ENCODE peak calls at places on chromosomes 1 and 21, in seven cellular contexts. C is AG20443, Q is nephron progenitor cell, U is RWPE1, A is BE2C, Y is left cardiac atrium, I is HuH-7. L is an unnamed sample.

GRCh38 chr21:37862536-37862935 is 53.7 kb downstream of the KCNJ6 start:
- DNase-seq in C (peak), Q (no peak), U (peak), A (no peak), Y (no peak), I (no peak), L (peak)

GRCh38 chr1:202155478-202156021 is 4.9 kb downstream of the PTPN7 start:
- DNase-seq in C (no peak), Q (no peak), U (peak), A (peak), Y (peak), I (no peak), L (no peak)

GRCh38 chr1:234963180-234963903 is 165.3 kb downstream of the TOMM20 start:
- DNase-seq in C (peak), Q (no peak), U (no peak), A (no peak), Y (peak), I (no peak), L (peak)

GRCh38 chr1:43008425-43009108 is 49.9 kb upstream of the SLC2A1 start:
- DNase-seq in C (no peak), Q (peak), U (no peak), A (no peak), Y (no peak), I (no peak), L (no peak)

GRCh38 chr1:34864759-34865158 is 5.2 kb upstream of the SMIM12 start:
- DNase-seq in C (no peak), Q (no peak), U (no peak), A (no peak), Y (no peak), I (no peak), L (no peak)

GRCh38 chr1:207948536-207949250 is 37.8 kb upstream of the CD34 start:
- DNase-seq in C (no peak), Q (no peak), U (no peak), A (no peak), Y (no peak), I (no peak), L (no peak)

GRCh38 chr21:32380940-32381339 is 11.9 kb downstream of the URB1 start:
- DNase-seq in C (no peak), Q (no peak), U (no peak), A (no peak), Y (no peak), I (no peak), L (no peak)

GRCh38 chr1:156136970-156137483 is 16.4 kb upstream of the SEMA4A start:
- DNase-seq in C (no peak), Q (no peak), U (no peak), A (no peak), Y (no peak), I (no peak), L (no peak)

GRCh38 chr1:180343931-180344406 is 113.9 kb downstream of the LHX4 start:
- DNase-seq in C (peak), Q (no peak), U (no peak), A (peak), Y (peak), I (no peak), L (no peak)

GRCh38 chr1:215056584-215056983 is 26.0 kb upstream of the KCNK2 start:
- DNase-seq in C (no peak), Q (no peak), U (no peak), A (no peak), Y (no peak), I (no peak), L (peak)

GRCh38 chr1:115648717-115649691 is 7.2 kb downstream of the VANGL1 start:
- DNase-seq in C (no peak), Q (no peak), U (no peak), A (no peak), Y (no peak), I (no peak), L (no peak)